ENCODE peak calls at places on chromosomes 16 and 17, in eight cellular contexts. L, Q, C, V, N, O, W and P are unnamed samples.

GRCh38 chr17:48215583-48216139 is 108.1 kb downstream of the SNX11 start:
- DNase-seq in L (no peak), Q (no peak), C (no peak), V (peak), N (no peak), O (peak), W (peak), P (no peak)

GRCh38 chr17:44768505-44769142 is 9.8 kb downstream of the ADAM11 start:
- DNase-seq in L (no peak), Q (no peak), C (no peak), V (no peak), N (no peak), O (no peak), W (no peak), P (no peak)

GRCh38 chr17:48261297-48261880 is 153.8 kb downstream of the SNX11 start:
- DNase-seq in L (no peak), Q (no peak), C (no peak), V (peak), N (no peak), O (no peak), W (peak), P (no peak)

GRCh38 chr16:68353366-68353765 is 42.5 kb downstream of the PRMT7 start:
- DNase-seq in L (no peak), Q (no peak), C (no peak), V (no peak), N (no peak), O (no peak), W (no peak), P (no peak)

GRCh38 chr17:42928714-42929496 is 28.3 kb downstream of the G6PC1 start:
- DNase-seq in L (peak), Q (no peak), C (no peak), V (peak), N (peak), O (peak), W (no peak), P (no peak)

GRCh38 chr17:17364338-17364667 is 61.1 kb downstream of the NT5M start:
- DNase-seq in L (no peak), Q (no peak), C (no peak), V (no peak), N (no peak), O (no peak), W (no peak), P (no peak)

GRCh38 chr17:63774141-63774981 is at the start of gene DDX42:
- DNase-seq in L (peak), Q (peak), C (peak), V (peak), N (peak), O (no peak), W (peak), P (peak)

GRCh38 chr17:69812240-69812837 is 262.7 kb upstream of the KCNJ16 start:
- DNase-seq in L (no peak), Q (no peak), C (no peak), V (peak), N (no peak), O (peak), W (no peak), P (no peak)